ENCODE peak calls at places on chromosomes 7 and 10, in five cellular contexts. One of them, this sample, is unnamed.

GRCh38 chr10:84783386-84783785 is 455.0 kb downstream of the CCSER2 start:
- DNase-seq in ovary: no peak
- DNase-seq in stomach: no peak
- DNase-seq in tibial artery: no peak
- DNase-seq in upper lobe of left lung: peak; percentile 26
- DNase-seq in this sample: peak; percentile 24

GRCh38 chr7:144853542-144853941 is 17.7 kb upstream of the TPK1 start:
- DNase-seq in ovary: no peak
- DNase-seq in stomach: no peak
- DNase-seq in tibial artery: no peak
- DNase-seq in upper lobe of left lung: no peak
- DNase-seq in this sample: no peak

GRCh38 chr7:70614237-70614984 is 517.5 kb upstream of the GALNT17 start:
- DNase-seq in ovary: peak; percentile 45
- DNase-seq in stomach: peak; percentile 87
- DNase-seq in tibial artery: peak; percentile 92
- DNase-seq in upper lobe of left lung: no peak
- DNase-seq in this sample: peak; percentile 22

GRCh38 chr7:88835147-88835728 is 39.7 kb upstream of the TEX47 start:
- DNase-seq in ovary: no peak
- DNase-seq in stomach: no peak
- DNase-seq in tibial artery: no peak
- DNase-seq in upper lobe of left lung: no peak
- DNase-seq in this sample: peak; percentile 33

GRCh38 chr7:131431289-131431688 is 103.6 kb downstream of the MKLN1 start:
- DNase-seq in ovary: no peak
- DNase-seq in stomach: peak; percentile 55
- DNase-seq in tibial artery: no peak
- DNase-seq in upper lobe of left lung: no peak
- DNase-seq in this sample: no peak

GRCh38 chr7:158016171-158017087 is 571.2 kb downstream of the PTPRN2 start:
- DNase-seq in ovary: no peak
- DNase-seq in stomach: peak; percentile 83
- DNase-seq in tibial artery: peak; percentile 61
- DNase-seq in upper lobe of left lung: peak; percentile 21
- DNase-seq in this sample: no peak

GRCh38 chr7:151518105-151518780 is 1.5 kb downstream of the RHEB start:
- DNase-seq in ovary: peak; percentile 67
- DNase-seq in stomach: peak; percentile 33
- DNase-seq in tibial artery: peak; percentile 77
- DNase-seq in upper lobe of left lung: peak; percentile 64
- DNase-seq in this sample: peak; percentile 59

GRCh38 chr10:91590142-91590903 is 42.5 kb downstream of the PPP1R3C start:
- DNase-seq in ovary: peak; percentile 70
- DNase-seq in stomach: peak; percentile 74
- DNase-seq in tibial artery: peak; percentile 92
- DNase-seq in upper lobe of left lung: no peak
- DNase-seq in this sample: no peak

GRCh38 chr10:34433241-34434076 is 381.6 kb downstream of the PARD3 start:
- DNase-seq in ovary: no peak
- DNase-seq in stomach: no peak
- DNase-seq in tibial artery: no peak
- DNase-seq in upper lobe of left lung: no peak
- DNase-seq in this sample: no peak

GRCh38 chr10:113111900-113112853 is 162.1 kb downstream of the TCF7L2 start:
- DNase-seq in ovary: no peak
- DNase-seq in stomach: peak; percentile 52
- DNase-seq in tibial artery: peak; percentile 83
- DNase-seq in upper lobe of left lung: no peak
- DNase-seq in this sample: no peak

GRCh38 chr10:11631890-11632587 is 20.6 kb upstream of the USP6NL start:
- DNase-seq in ovary: no peak
- DNase-seq in stomach: no peak
- DNase-seq in tibial artery: no peak
- DNase-seq in upper lobe of left lung: no peak
- DNase-seq in this sample: peak; percentile 81

GRCh38 chr7:150941983-150942590 is 36.0 kb downstream of the KCNH2 start:
- DNase-seq in ovary: no peak
- DNase-seq in stomach: no peak
- DNase-seq in tibial artery: no peak
- DNase-seq in upper lobe of left lung: peak; percentile 20
- DNase-seq in this sample: peak; percentile 42

GRCh38 chr7:130999926-131000325 is 265.9 kb upstream of the KLF14 start:
- DNase-seq in ovary: no peak
- DNase-seq in stomach: no peak
- DNase-seq in tibial artery: no peak
- DNase-seq in upper lobe of left lung: no peak
- DNase-seq in this sample: no peak

GRCh38 chr10:7046615-7047014 is 364.2 kb downstream of the SFMBT2 start:
- DNase-seq in ovary: no peak
- DNase-seq in stomach: no peak
- DNase-seq in tibial artery: no peak
- DNase-seq in upper lobe of left lung: no peak
- DNase-seq in this sample: no peak

GRCh38 chr7:23530901-23531793 is 634 bp downstream of the TRA2A start:
- DNase-seq in ovary: peak; percentile 65
- DNase-seq in stomach: peak; percentile 48
- DNase-seq in tibial artery: no peak
- DNase-seq in upper lobe of left lung: peak; percentile 78
- DNase-seq in this sample: peak; percentile 70

GRCh38 chr10:118870467-118871243 is 115.9 kb upstream of the CACUL1 start:
- DNase-seq in ovary: peak; percentile 20
- DNase-seq in stomach: no peak
- DNase-seq in tibial artery: no peak
- DNase-seq in upper lobe of left lung: peak; percentile 38
- DNase-seq in this sample: no peak

GRCh38 chr7:76283254-76284159 is 19.0 kb upstream of the HSPB1 start:
- DNase-seq in ovary: no peak
- DNase-seq in stomach: no peak
- DNase-seq in tibial artery: no peak
- DNase-seq in upper lobe of left lung: no peak
- DNase-seq in this sample: no peak

GRCh38 chr7:38795596-38795995 is 113.4 kb downstream of the VPS41 start:
- DNase-seq in ovary: no peak
- DNase-seq in stomach: no peak
- DNase-seq in tibial artery: no peak
- DNase-seq in upper lobe of left lung: no peak
- DNase-seq in this sample: no peak

GRCh38 chr7:25947669-25948516 is 204.1 kb upstream of the NFE2L3 start:
- DNase-seq in ovary: no peak
- DNase-seq in stomach: no peak
- DNase-seq in tibial artery: no peak
- DNase-seq in upper lobe of left lung: no peak
- DNase-seq in this sample: peak; percentile 21

GRCh38 chr10:92880233-92880861 is 32.0 kb downstream of the EXOC6 start:
- DNase-seq in ovary: no peak
- DNase-seq in stomach: no peak
- DNase-seq in tibial artery: no peak
- DNase-seq in upper lobe of left lung: no peak
- DNase-seq in this sample: peak; percentile 62

GRCh38 chr7:69722836-69723235 is 124.6 kb downstream of the AUTS2 start:
- DNase-seq in ovary: no peak
- DNase-seq in stomach: no peak
- DNase-seq in tibial artery: no peak
- DNase-seq in upper lobe of left lung: no peak
- DNase-seq in this sample: no peak

GRCh38 chr10:48209246-48209645 is 65.2 kb downstream of the FRMPD2 start:
- DNase-seq in ovary: no peak
- DNase-seq in stomach: no peak
- DNase-seq in tibial artery: no peak
- DNase-seq in upper lobe of left lung: no peak
- DNase-seq in this sample: no peak

GRCh38 chr7:6385110-6385792 is 62.5 kb downstream of the DAGLB start:
- DNase-seq in ovary: no peak
- DNase-seq in stomach: no peak
- DNase-seq in tibial artery: no peak
- DNase-seq in upper lobe of left lung: no peak
- DNase-seq in this sample: no peak

DNA sequence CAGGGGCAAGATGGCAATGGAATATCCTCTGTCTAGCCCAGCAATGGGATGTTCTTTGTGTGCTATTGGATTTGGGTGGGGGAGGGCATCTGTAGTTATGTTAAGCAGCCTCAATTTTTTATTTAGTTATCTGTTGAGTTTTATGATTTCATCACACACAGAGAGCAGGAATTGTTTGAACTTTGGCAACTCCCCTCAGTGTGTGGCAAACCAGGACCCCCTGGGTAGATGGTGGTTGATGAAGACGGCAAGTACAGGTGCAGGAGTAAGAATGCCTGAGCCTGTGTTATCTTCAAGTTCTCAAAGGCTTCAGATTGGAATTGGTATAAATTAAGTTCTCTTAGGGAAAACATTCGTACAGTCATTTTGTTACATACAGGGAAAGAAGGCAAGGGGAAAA is 142.4 kb upstream of the SAMD8 start:
- DNase-seq in ovary: no peak
- DNase-seq in stomach: no peak
- DNase-seq in tibial artery: no peak
- DNase-seq in upper lobe of left lung: no peak
- DNase-seq in this sample: no peak
- H3K27ac ChIP-seq in ovary: no peak overlapping the region
- H3K27ac ChIP-seq in stomach: no peak overlapping the region
- H3K27ac ChIP-seq in tibial artery: no peak overlapping the region
- H3K27ac ChIP-seq in upper lobe of left lung: no peak overlapping the region
- H3K27ac ChIP-seq in this sample: no peak overlapping the region

GRCh38 chr7:137978464-137979237 is 23.2 kb downstream of the CREB3L2 start:
- DNase-seq in ovary: peak; percentile 72
- DNase-seq in stomach: no peak
- DNase-seq in tibial artery: peak; percentile 94
- DNase-seq in upper lobe of left lung: no peak
- DNase-seq in this sample: no peak
- H3K4me1 ChIP-seq in ovary: peaks cover 23% of the 10 kb centered on the region
- H3K4me1 ChIP-seq in stomach: peaks cover 97% of the 10 kb centered on the region
- H3K4me1 ChIP-seq in tibial artery: no peaks in the 10 kb centered on the region
- H3K4me1 ChIP-seq in upper lobe of left lung: peaks cover 21% of the 10 kb centered on the region
- H3K4me1 ChIP-seq in this sample: peaks cover 28% of the 10 kb centered on the region

GRCh38 chr10:73639286-73639685 is 2.0 kb downstream of the MYOZ1 start:
- DNase-seq in ovary: no peak
- DNase-seq in stomach: no peak
- DNase-seq in tibial artery: no peak
- DNase-seq in upper lobe of left lung: no peak
- DNase-seq in this sample: no peak
- H3K27ac ChIP-seq in ovary: no peak overlapping the region
- H3K27ac ChIP-seq in stomach: no peak overlapping the region
- H3K27ac ChIP-seq in tibial artery: no peak overlapping the region
- H3K27ac ChIP-seq in upper lobe of left lung: no peak overlapping the region
- H3K27ac ChIP-seq in this sample: no peak overlapping the region

GRCh38 chr7:44965937-44966730 is 12.7 kb downstream of the MYO1G start:
- DNase-seq in ovary: no peak
- DNase-seq in stomach: no peak
- DNase-seq in tibial artery: peak; percentile 38
- DNase-seq in upper lobe of left lung: no peak
- DNase-seq in this sample: no peak
- H3K4me1 ChIP-seq in ovary: peaks cover 7% of the 10 kb centered on the region
- H3K4me1 ChIP-seq in stomach: peaks cover 13% of the 10 kb centered on the region
- H3K4me1 ChIP-seq in tibial artery: no peaks in the 10 kb centered on the region
- H3K4me1 ChIP-seq in upper lobe of left lung: peaks cover 12% of the 10 kb centered on the region
- H3K4me1 ChIP-seq in this sample: peaks cover 13% of the 10 kb centered on the region

GRCh38 chr7:47478017-47478344 is 103.9 kb downstream of the TNS3 start:
- DNase-seq in ovary: no peak
- DNase-seq in stomach: no peak
- DNase-seq in tibial artery: peak; percentile 67
- DNase-seq in upper lobe of left lung: no peak
- DNase-seq in this sample: no peak
- H3K27ac ChIP-seq in ovary: no peak overlapping the region
- H3K27ac ChIP-seq in stomach: peak overlapping the region; percentile 64
- H3K27ac ChIP-seq in tibial artery: no peak overlapping the region
- H3K27ac ChIP-seq in upper lobe of left lung: peak overlapping the region; percentile 80
- H3K27ac ChIP-seq in this sample: no peak overlapping the region

GRCh38 chr7:95605275-95605674 is 9.0 kb upstream of the PDK4 start:
- DNase-seq in ovary: no peak
- DNase-seq in stomach: no peak
- DNase-seq in tibial artery: no peak
- DNase-seq in upper lobe of left lung: no peak
- DNase-seq in this sample: no peak
- H3K4me1 ChIP-seq in ovary: peaks cover 12% of the 10 kb centered on the region
- H3K4me1 ChIP-seq in stomach: peaks cover 44% of the 10 kb centered on the region
- H3K4me1 ChIP-seq in tibial artery: no peaks in the 10 kb centered on the region
- H3K4me1 ChIP-seq in upper lobe of left lung: peaks cover 38% of the 10 kb centered on the region
- H3K4me1 ChIP-seq in this sample: peaks cover 12% of the 10 kb centered on the region

DNA sequence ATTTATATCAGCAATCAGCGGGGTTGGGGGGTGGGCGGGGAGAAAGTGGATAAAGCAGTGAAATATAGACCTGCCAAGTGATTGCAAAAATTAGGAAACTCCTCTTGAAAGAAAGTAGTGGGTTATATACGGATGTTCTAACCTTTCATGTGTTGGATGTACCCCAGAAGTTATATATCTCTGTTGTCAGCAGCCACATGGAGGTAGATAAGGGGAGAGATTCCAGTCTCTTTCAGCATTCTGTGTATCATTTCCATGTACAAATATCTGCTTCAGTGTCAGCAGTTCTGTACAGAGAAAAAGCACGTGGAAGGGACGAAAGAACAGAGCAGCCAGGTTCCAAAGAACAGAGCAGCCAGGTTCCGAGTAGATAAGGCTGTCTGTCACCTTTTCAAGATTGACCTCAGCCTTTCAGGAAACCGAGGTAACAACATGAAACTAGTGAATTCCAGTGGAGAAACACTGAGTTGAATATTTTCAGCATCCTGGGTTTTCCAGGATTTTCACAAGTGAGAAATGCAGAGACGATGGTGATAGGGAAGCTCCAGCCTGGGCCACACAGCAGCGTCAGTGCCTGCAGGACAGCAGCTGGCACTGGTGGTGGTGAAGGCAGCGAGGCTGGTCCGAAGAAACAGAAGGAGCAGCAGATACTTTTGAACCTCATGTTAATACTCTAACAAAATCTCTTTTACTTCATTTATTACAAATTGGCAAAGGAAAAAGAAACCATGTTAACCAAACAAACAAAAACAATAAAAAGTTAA is 212.3 kb downstream of the C7orf25 start:
- DNase-seq in ovary: no peak
- DNase-seq in stomach: no peak
- DNase-seq in tibial artery: no peak
- DNase-seq in upper lobe of left lung: no peak
- DNase-seq in this sample: no peak
- H3K27ac ChIP-seq in ovary: no peak overlapping the region
- H3K27ac ChIP-seq in stomach: peak overlapping the region; percentile 58
- H3K27ac ChIP-seq in tibial artery: no peak overlapping the region
- H3K27ac ChIP-seq in upper lobe of left lung: no peak overlapping the region
- H3K27ac ChIP-seq in this sample: no peak overlapping the region

GRCh38 chr10:130371686-130372085 is 235.5 kb downstream of the GLRX3 start:
- DNase-seq in ovary: no peak
- DNase-seq in stomach: peak; percentile 14
- DNase-seq in tibial artery: peak; percentile 51
- DNase-seq in upper lobe of left lung: peak; percentile 13
- DNase-seq in this sample: no peak
- H3K4me1 ChIP-seq in ovary: no peaks in the 10 kb centered on the region
- H3K4me1 ChIP-seq in stomach: no peaks in the 10 kb centered on the region
- H3K4me1 ChIP-seq in tibial artery: no peaks in the 10 kb centered on the region
- H3K4me1 ChIP-seq in upper lobe of left lung: no peaks in the 10 kb centered on the region
- H3K4me1 ChIP-seq in this sample: no peaks in the 10 kb centered on the region

GRCh38 chr10:5284311-5285057 is 80.3 kb upstream of the UCN3 start:
- DNase-seq in ovary: no peak
- DNase-seq in stomach: no peak
- DNase-seq in tibial artery: no peak
- DNase-seq in upper lobe of left lung: peak; percentile 53
- DNase-seq in this sample: no peak
- H3K27ac ChIP-seq in ovary: no peak overlapping the region
- H3K27ac ChIP-seq in stomach: no peak overlapping the region
- H3K27ac ChIP-seq in tibial artery: no peak overlapping the region
- H3K27ac ChIP-seq in upper lobe of left lung: peak overlapping the region; percentile 65
- H3K27ac ChIP-seq in this sample: no peak overlapping the region